ENCODE peak calls at places on chromosome 1, in eight cellular contexts. One of them, this sample, is unnamed.

GRCh38 chr1:94883688-94884087 is 43.2 kb downstream of the CNN3 start:
- DNase-seq in fibroblast of lung: peak
- DNase-seq in kidney epithelial cell: no peak
- DNase-seq in HFF-Myc: no peak
- DNase-seq in astrocyte of the cerebellum: peak
- DNase-seq in Peyer's patch: no peak
- DNase-seq in lower lobe of right lung: no peak
- DNase-seq in heart left ventricle: no peak
- DNase-seq in this sample: peak

GRCh38 chr1:116508984-116509980 is 61.5 kb downstream of the CD58 start:
- DNase-seq in astrocyte of the cerebellum: peak
- DNase-seq in lower lobe of right lung: no peak
- DNase-seq in heart left ventricle: no peak
- DNase-seq in Peyer's patch: no peak
- DNase-seq in kidney epithelial cell: peak
- DNase-seq in fibroblast of lung: peak
- DNase-seq in HFF-Myc: peak
- DNase-seq in this sample: peak

GRCh38 chr1:94542088-94542671 is 621 bp upstream of the F3 start:
- DNase-seq in kidney epithelial cell: no peak
- DNase-seq in HFF-Myc: peak
- DNase-seq in fibroblast of lung: peak
- DNase-seq in heart left ventricle: peak
- DNase-seq in Peyer's patch: peak
- DNase-seq in lower lobe of right lung: peak
- DNase-seq in astrocyte of the cerebellum: no peak
- DNase-seq in this sample: peak

GRCh38 chr1:97145321-97145956 is 423.9 kb downstream of the PTBP2 start:
- DNase-seq in HFF-Myc: peak
- DNase-seq in fibroblast of lung: peak
- DNase-seq in Peyer's patch: no peak
- DNase-seq in astrocyte of the cerebellum: peak
- DNase-seq in heart left ventricle: no peak
- DNase-seq in lower lobe of right lung: no peak
- DNase-seq in kidney epithelial cell: no peak
- DNase-seq in this sample: peak

GRCh38 chr1:54274448-54274847 is 74.5 kb downstream of the MRPL37 start:
- DNase-seq in Peyer's patch: no peak
- DNase-seq in astrocyte of the cerebellum: no peak
- DNase-seq in lower lobe of right lung: no peak
- DNase-seq in heart left ventricle: no peak
- DNase-seq in fibroblast of lung: no peak
- DNase-seq in HFF-Myc: no peak
- DNase-seq in kidney epithelial cell: no peak
- DNase-seq in this sample: no peak

GRCh38 chr1:59028052-59028451 is 244.2 kb upstream of the JUN start:
- DNase-seq in lower lobe of right lung: no peak
- DNase-seq in kidney epithelial cell: no peak
- DNase-seq in HFF-Myc: no peak
- DNase-seq in Peyer's patch: no peak
- DNase-seq in astrocyte of the cerebellum: no peak
- DNase-seq in heart left ventricle: no peak
- DNase-seq in fibroblast of lung: no peak
- DNase-seq in this sample: no peak

GRCh38 chr1:27427329-27427728 is 34.9 kb downstream of the GPR3 start:
- DNase-seq in lower lobe of right lung: no peak
- DNase-seq in kidney epithelial cell: no peak
- DNase-seq in fibroblast of lung: no peak
- DNase-seq in astrocyte of the cerebellum: no peak
- DNase-seq in heart left ventricle: no peak
- DNase-seq in Peyer's patch: no peak
- DNase-seq in HFF-Myc: no peak
- DNase-seq in this sample: no peak

GRCh38 chr1:229368347-229368746 is 25.5 kb upstream of the CCSAP start:
- DNase-seq in fibroblast of lung: no peak
- DNase-seq in lower lobe of right lung: no peak
- DNase-seq in heart left ventricle: no peak
- DNase-seq in HFF-Myc: no peak
- DNase-seq in Peyer's patch: no peak
- DNase-seq in kidney epithelial cell: no peak
- DNase-seq in astrocyte of the cerebellum: no peak
- DNase-seq in this sample: no peak

GRCh38 chr1:109847251-109847650 is 63.4 kb upstream of the CSF1 start:
- DNase-seq in Peyer's patch: no peak
- DNase-seq in astrocyte of the cerebellum: no peak
- DNase-seq in HFF-Myc: no peak
- DNase-seq in kidney epithelial cell: no peak
- DNase-seq in fibroblast of lung: no peak
- DNase-seq in heart left ventricle: no peak
- DNase-seq in lower lobe of right lung: no peak
- DNase-seq in this sample: no peak

GRCh38 chr1:227333423-227333822 is 15.1 kb upstream of the CDC42BPA start:
- DNase-seq in heart left ventricle: no peak
- DNase-seq in lower lobe of right lung: no peak
- DNase-seq in astrocyte of the cerebellum: no peak
- DNase-seq in fibroblast of lung: no peak
- DNase-seq in kidney epithelial cell: no peak
- DNase-seq in HFF-Myc: no peak
- DNase-seq in Peyer's patch: no peak
- DNase-seq in this sample: no peak

GRCh38 chr1:5980314-5981008 is 11.8 kb downstream of the NPHP4 start:
- DNase-seq in Peyer's patch: peak
- DNase-seq in astrocyte of the cerebellum: no peak
- DNase-seq in kidney epithelial cell: peak
- DNase-seq in heart left ventricle: peak
- DNase-seq in HFF-Myc: no peak
- DNase-seq in lower lobe of right lung: peak
- DNase-seq in fibroblast of lung: peak
- DNase-seq in this sample: peak

GRCh38 chr1:111219466-111220286 is 7.8 kb upstream of the CHI3L2 start:
- DNase-seq in fibroblast of lung: no peak
- DNase-seq in lower lobe of right lung: no peak
- DNase-seq in Peyer's patch: no peak
- DNase-seq in kidney epithelial cell: no peak
- DNase-seq in heart left ventricle: no peak
- DNase-seq in astrocyte of the cerebellum: no peak
- DNase-seq in HFF-Myc: no peak
- DNase-seq in this sample: no peak

GRCh38 chr1:221810406-221810805 is 68.5 kb upstream of the DUSP10 start:
- DNase-seq in fibroblast of lung: peak
- DNase-seq in lower lobe of right lung: no peak
- DNase-seq in heart left ventricle: no peak
- DNase-seq in Peyer's patch: no peak
- DNase-seq in astrocyte of the cerebellum: no peak
- DNase-seq in kidney epithelial cell: peak
- DNase-seq in HFF-Myc: no peak
- DNase-seq in this sample: peak

GRCh38 chr1:1164701-1165451 is 8.8 kb upstream of the TTLL10 start:
- DNase-seq in heart left ventricle: no peak
- DNase-seq in lower lobe of right lung: no peak
- DNase-seq in kidney epithelial cell: peak
- DNase-seq in HFF-Myc: no peak
- DNase-seq in Peyer's patch: peak
- DNase-seq in fibroblast of lung: no peak
- DNase-seq in astrocyte of the cerebellum: no peak
- DNase-seq in this sample: no peak

GRCh38 chr1:23344987-23345472 is 946 bp upstream of the HNRNPR start:
- DNase-seq in astrocyte of the cerebellum: no peak
- DNase-seq in kidney epithelial cell: no peak
- DNase-seq in heart left ventricle: no peak
- DNase-seq in fibroblast of lung: no peak
- DNase-seq in Peyer's patch: no peak
- DNase-seq in lower lobe of right lung: no peak
- DNase-seq in HFF-Myc: no peak
- DNase-seq in this sample: no peak

GRCh38 chr1:20430355-20431290 is 55.4 kb downstream of the CAMK2N1 start:
- DNase-seq in astrocyte of the cerebellum: no peak
- DNase-seq in HFF-Myc: no peak
- DNase-seq in kidney epithelial cell: no peak
- DNase-seq in Peyer's patch: peak
- DNase-seq in fibroblast of lung: peak
- DNase-seq in lower lobe of right lung: no peak
- DNase-seq in heart left ventricle: peak
- DNase-seq in this sample: peak

GRCh38 chr1:112605633-112606327 is 13.2 kb downstream of the ST7L start:
- DNase-seq in lower lobe of right lung: no peak
- DNase-seq in HFF-Myc: no peak
- DNase-seq in Peyer's patch: no peak
- DNase-seq in astrocyte of the cerebellum: no peak
- DNase-seq in fibroblast of lung: no peak
- DNase-seq in heart left ventricle: no peak
- DNase-seq in kidney epithelial cell: no peak
- DNase-seq in this sample: no peak

GRCh38 chr1:238071061-238071460 is 180.3 kb upstream of the ZP4 start:
- DNase-seq in lower lobe of right lung: no peak
- DNase-seq in HFF-Myc: no peak
- DNase-seq in Peyer's patch: no peak
- DNase-seq in astrocyte of the cerebellum: no peak
- DNase-seq in fibroblast of lung: no peak
- DNase-seq in kidney epithelial cell: no peak
- DNase-seq in heart left ventricle: no peak
- DNase-seq in this sample: no peak

GRCh38 chr1:8343464-8344001 is 25.6 kb downstream of the SLC45A1 start:
- DNase-seq in HFF-Myc: peak
- DNase-seq in fibroblast of lung: peak
- DNase-seq in Peyer's patch: peak
- DNase-seq in lower lobe of right lung: peak
- DNase-seq in astrocyte of the cerebellum: peak
- DNase-seq in heart left ventricle: no peak
- DNase-seq in kidney epithelial cell: peak
- DNase-seq in this sample: peak

GRCh38 chr1:10451286-10451685 is 1.5 kb downstream of the CORT start:
- DNase-seq in fibroblast of lung: peak
- DNase-seq in lower lobe of right lung: no peak
- DNase-seq in heart left ventricle: no peak
- DNase-seq in Peyer's patch: no peak
- DNase-seq in astrocyte of the cerebellum: no peak
- DNase-seq in kidney epithelial cell: no peak
- DNase-seq in HFF-Myc: no peak
- DNase-seq in this sample: peak

DNA sequence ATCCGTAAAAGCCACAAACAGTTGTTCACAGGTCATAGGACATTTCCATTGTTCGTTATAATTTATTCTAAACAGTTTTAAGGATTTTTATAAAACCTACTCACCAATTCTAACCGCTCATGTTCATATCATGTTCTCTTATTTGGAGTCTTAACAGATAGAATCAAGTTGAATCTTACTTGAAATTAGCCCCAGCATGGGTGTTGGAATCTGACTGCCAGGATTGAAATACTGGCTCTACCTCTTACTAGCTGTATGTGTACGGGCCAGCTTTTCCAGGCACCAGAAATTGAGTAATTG is 78.2 kb upstream of the GPR88 start:
- DNase-seq in heart left ventricle: no peak
- DNase-seq in HFF-Myc: no peak
- DNase-seq in astrocyte of the cerebellum: no peak
- DNase-seq in fibroblast of lung: no peak
- DNase-seq in kidney epithelial cell: no peak
- DNase-seq in lower lobe of right lung: no peak
- DNase-seq in Peyer's patch: no peak
- DNase-seq in this sample: no peak
- TF ChIP-seq CTCF in heart left ventricle: peak
- TF ChIP-seq CTCF in HFF-Myc: no peak
- TF ChIP-seq CTCF in astrocyte of the cerebellum: no peak
- TF ChIP-seq CTCF in fibroblast of lung: no peak
- TF ChIP-seq CTCF in kidney epithelial cell: no peak
- TF ChIP-seq CTCF in lower lobe of right lung: no peak
- TF ChIP-seq CTCF in Peyer's patch: no peak
- TF ChIP-seq CTCF in this sample: no peak

GRCh38 chr1:102724741-102725140 is 383.6 kb downstream of the COL11A1 start:
- DNase-seq in lower lobe of right lung: no peak
- DNase-seq in HFF-Myc: no peak
- DNase-seq in fibroblast of lung: no peak
- DNase-seq in kidney epithelial cell: no peak
- DNase-seq in Peyer's patch: no peak
- DNase-seq in astrocyte of the cerebellum: no peak
- DNase-seq in heart left ventricle: no peak
- DNase-seq in this sample: no peak
- H3K4me3 ChIP-seq in lower lobe of right lung: no peak
- H3K4me3 ChIP-seq in HFF-Myc: no peak
- H3K4me3 ChIP-seq in fibroblast of lung: no peak
- H3K4me3 ChIP-seq in kidney epithelial cell: no peak
- H3K4me3 ChIP-seq in Peyer's patch: no peak
- H3K4me3 ChIP-seq in astrocyte of the cerebellum: no peak
- H3K4me3 ChIP-seq in heart left ventricle: no peak
- H3K4me3 ChIP-seq in this sample: no peak

DNA sequence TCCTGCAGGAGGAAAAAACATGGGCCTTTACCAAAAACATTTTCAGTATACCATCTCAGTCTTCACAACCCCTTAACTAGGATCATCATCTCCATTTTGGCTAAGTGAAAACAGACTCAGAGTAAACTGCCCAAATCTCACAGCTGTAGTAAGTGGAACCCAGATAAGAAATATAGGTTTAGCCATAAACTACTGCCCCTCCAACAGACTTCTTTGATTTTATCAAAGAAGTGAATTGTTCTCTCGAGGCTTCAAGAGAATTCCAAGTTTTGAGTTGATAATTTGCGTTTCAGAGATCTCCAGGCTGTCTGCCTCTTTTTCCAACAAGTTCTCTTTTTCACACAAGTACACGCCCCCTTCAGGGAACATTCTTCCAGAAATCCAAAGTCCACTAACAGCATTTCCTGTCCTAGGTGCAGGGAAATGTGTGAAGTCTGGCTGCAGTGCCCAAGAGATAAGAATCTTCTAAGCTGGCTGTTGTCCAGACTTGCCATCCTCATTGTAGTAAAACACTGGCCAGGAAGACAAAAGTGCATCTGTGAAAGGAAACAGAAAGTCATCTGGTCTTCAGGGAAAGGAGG is 30.8 kb downstream of the RNF19B start:
- DNase-seq in Peyer's patch: no peak
- DNase-seq in heart left ventricle: no peak
- DNase-seq in lower lobe of right lung: no peak
- DNase-seq in HFF-Myc: no peak
- DNase-seq in astrocyte of the cerebellum: no peak
- DNase-seq in fibroblast of lung: peak
- DNase-seq in kidney epithelial cell: no peak
- DNase-seq in this sample: peak
- TF ChIP-seq CTCF in Peyer's patch: no peak
- TF ChIP-seq CTCF in heart left ventricle: no peak
- TF ChIP-seq CTCF in lower lobe of right lung: no peak
- TF ChIP-seq CTCF in HFF-Myc: no peak
- TF ChIP-seq CTCF in astrocyte of the cerebellum: no peak
- TF ChIP-seq CTCF in fibroblast of lung: no peak
- TF ChIP-seq CTCF in kidney epithelial cell: no peak
- TF ChIP-seq CTCF in this sample: no peak

DNA sequence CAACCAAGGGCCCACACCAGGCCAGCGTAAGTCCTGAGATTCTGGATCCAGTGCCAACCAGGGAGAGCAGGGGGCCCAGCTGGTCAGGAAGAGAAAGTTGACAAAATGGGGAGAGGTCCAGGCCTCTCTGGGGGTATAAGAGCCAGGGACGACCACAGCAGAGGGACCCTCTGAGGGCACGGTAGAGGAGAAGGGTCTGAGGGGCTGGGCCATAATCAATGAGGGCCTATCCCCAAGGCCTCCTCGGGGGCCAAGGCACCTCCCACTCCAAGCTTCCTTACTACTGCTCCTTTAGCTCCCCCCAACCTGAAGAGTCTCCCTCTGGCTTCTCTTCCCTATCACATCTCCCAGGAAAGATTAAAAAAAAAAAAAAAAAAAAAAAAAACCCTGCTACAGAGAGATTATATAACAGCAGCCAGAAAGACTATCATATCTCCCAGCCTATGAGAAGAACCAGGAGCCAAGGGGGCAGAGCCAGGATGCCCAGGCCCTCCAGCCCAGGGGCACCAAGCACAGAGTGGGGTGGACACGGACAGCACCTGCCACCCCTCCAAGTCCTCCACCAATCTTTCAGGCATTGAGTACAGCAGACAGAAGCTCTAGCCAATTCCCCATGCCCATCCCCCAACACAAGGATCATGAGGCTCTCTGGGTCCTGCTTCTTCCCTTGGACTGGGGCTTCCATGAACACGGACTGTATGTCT is 2.7 kb downstream of the MEF2D start:
- DNase-seq in heart left ventricle: peak
- DNase-seq in HFF-Myc: no peak
- DNase-seq in kidney epithelial cell: no peak
- DNase-seq in Peyer's patch: peak
- DNase-seq in fibroblast of lung: no peak
- DNase-seq in lower lobe of right lung: no peak
- DNase-seq in astrocyte of the cerebellum: no peak
- DNase-seq in this sample: no peak
- H3K4me3 ChIP-seq in heart left ventricle: peak
- H3K4me3 ChIP-seq in HFF-Myc: peak
- H3K4me3 ChIP-seq in kidney epithelial cell: no peak
- H3K4me3 ChIP-seq in Peyer's patch: no peak
- H3K4me3 ChIP-seq in fibroblast of lung: peak
- H3K4me3 ChIP-seq in lower lobe of right lung: peak
- H3K4me3 ChIP-seq in astrocyte of the cerebellum: peak
- H3K4me3 ChIP-seq in this sample: peak

This sample was measured in fibroblast of pulmonary artery.